ENCODE peak calls at places on chromosomes 6 and 20, in eight cellular contexts. V, P, I, M, O, T, W and E are unnamed samples.

GRCh38 chr6:110509617-110510231 is 33.3 kb upstream of the SLC22A16 start:
- DNase-seq in V (no peak), P (no peak), I (peak; percentile 92), M (no peak), O (no peak), T (no peak), W (no peak), E (no peak)

GRCh38 chr20:39829713-39830112 is 859.3 kb downstream of the MAFB start:
- DNase-seq in V (no peak), P (no peak), I (no peak), M (no peak), O (no peak), T (no peak), W (no peak), E (no peak)

GRCh38 chr6:35040398-35040797 is 100.7 kb downstream of the TCP11 start:
- DNase-seq in V (no peak), P (no peak), I (peak; percentile 31), M (no peak), O (no peak), T (no peak), W (no peak), E (no peak)

GRCh38 chr6:16741112-16742016 is 19.9 kb downstream of the ATXN1 start:
- DNase-seq in V (no peak), P (no peak), I (peak; percentile 98), M (no peak), O (no peak), T (no peak), W (no peak), E (no peak)

GRCh38 chr6:160240691-160241084 is 17.9 kb downstream of the SLC22A2 start:
- DNase-seq in V (no peak), P (no peak), I (no peak), M (no peak), O (no peak), T (no peak), W (no peak), E (no peak)

GRCh38 chr6:83417880-83418663 is 12.8 kb downstream of the ME1 start:
- DNase-seq in V (no peak), P (no peak), I (peak; percentile 90), M (no peak), O (no peak), T (no peak), W (no peak), E (peak; percentile 41)

GRCh38 chr20:23257848-23258746 is 92.5 kb upstream of the NXT1 start:
- DNase-seq in V (no peak), P (no peak), I (peak; percentile 93), M (no peak), O (no peak), T (no peak), W (no peak), E (peak; percentile 93)

GRCh38 chr6:17780071-17780470 is 73.3 kb upstream of the NUP153 start:
- DNase-seq in V (no peak), P (no peak), I (no peak), M (no peak), O (no peak), T (no peak), W (no peak), E (no peak)

GRCh38 chr20:46991850-46992639 is 97.4 kb downstream of the EYA2 start:
- DNase-seq in V (no peak), P (no peak), I (no peak), M (no peak), O (no peak), T (no peak), W (no peak), E (no peak)

GRCh38 chr6:118542184-118542952 is 5.7 kb upstream of the PLN start:
- DNase-seq in V (no peak), P (no peak), I (peak; percentile 39), M (no peak), O (no peak), T (no peak), W (no peak), E (no peak)

GRCh38 chr6:154414021-154414813 is 57.6 kb upstream of the IPCEF1 start:
- DNase-seq in V (no peak), P (no peak), I (peak; percentile 34), M (no peak), O (no peak), T (no peak), W (no peak), E (no peak)

GRCh38 chr6:165817148-165817547 is 154.1 kb upstream of the PDE10A start:
- DNase-seq in V (no peak), P (no peak), I (no peak), M (no peak), O (no peak), T (no peak), W (no peak), E (no peak)